ENCODE peak calls at places on chromosome 7, in seven cellular contexts. K is neural crest cell, H is dorsolateral prefrontal cortex, R is fibroblast of lung, Y is colonic mucosa, J is IMR-90, D is GM20000. M is an unnamed sample.

GRCh38 chr7:78175744-78176143 is 377.2 kb downstream of the PHTF2 start:
- DNase-seq in K (no peak), H (no peak), R (no peak), Y (no peak), J (no peak), D (no peak), M (no peak)

GRCh38 chr7:4416436-4417092 is 265.5 kb upstream of the FOXK1 start:
- DNase-seq in K (no peak), H (no peak), R (peak), Y (peak), J (no peak), D (no peak), M (no peak)

GRCh38 chr7:27863866-27864265 is 123.9 kb downstream of the TAX1BP1 start:
- DNase-seq in K (no peak), H (no peak), R (peak), Y (no peak), J (peak), D (no peak), M (no peak)

GRCh38 chr7:151537818-151538561 is 18.3 kb upstream of the RHEB start:
- DNase-seq in K (no peak), H (no peak), R (peak), Y (no peak), J (peak), D (no peak), M (no peak)

GRCh38 chr7:123669485-123669884 is 13.8 kb downstream of the LMOD2 start:
- DNase-seq in K (no peak), H (no peak), R (no peak), Y (no peak), J (no peak), D (no peak), M (no peak)

GRCh38 chr7:3265388-3265787 is 35.7 kb upstream of the SDK1 start:
- DNase-seq in K (no peak), H (no peak), R (no peak), Y (no peak), J (no peak), D (no peak), M (no peak)

GRCh38 chr7:11753441-11753840 is 78.6 kb downstream of the THSD7A start:
- DNase-seq in K (no peak), H (no peak), R (no peak), Y (no peak), J (no peak), D (no peak), M (no peak)

GRCh38 chr7:7641129-7641663 is 644 bp downstream of the UMAD1 start:
- DNase-seq in K (peak), H (no peak), R (peak), Y (peak), J (peak), D (no peak), M (no peak)

GRCh38 chr7:140455743-140456142 is 23.6 kb downstream of the MKRN1 start:
- DNase-seq in K (no peak), H (no peak), R (no peak), Y (peak), J (no peak), D (no peak), M (no peak)

GRCh38 chr7:73909051-73909941 is 48.3 kb downstream of the TMEM270 start:
- DNase-seq in K (no peak), H (peak), R (no peak), Y (no peak), J (no peak), D (no peak), M (no peak)

GRCh38 chr7:67426654-67427053 is 430.0 kb downstream of the TYW1 start:
- DNase-seq in K (no peak), H (no peak), R (no peak), Y (no peak), J (no peak), D (no peak), M (no peak)

GRCh38 chr7:98964596-98964995 is 86.3 kb downstream of the TRRAP start:
- DNase-seq in K (no peak), H (no peak), R (no peak), Y (no peak), J (no peak), D (no peak), M (no peak)

GRCh38 chr7:141053626-141054025 is 20.2 kb upstream of the TMEM178B start:
- DNase-seq in K (no peak), H (no peak), R (no peak), Y (no peak), J (no peak), D (no peak), M (no peak)

GRCh38 chr7:75979361-75980125 is 14.9 kb downstream of the TMEM120A start:
- DNase-seq in K (no peak), H (no peak), R (no peak), Y (peak), J (no peak), D (no peak), M (no peak)

GRCh38 chr7:1850111-1850975 is 180.3 kb downstream of the ELFN1 start:
- DNase-seq in K (no peak), H (no peak), R (no peak), Y (no peak), J (no peak), D (no peak), M (no peak)

GRCh38 chr7:41010967-41011366 is 691.9 kb downstream of the INHBA start:
- DNase-seq in K (no peak), H (no peak), R (no peak), Y (no peak), J (no peak), D (no peak), M (no peak)

GRCh38 chr7:2313450-2314208 is 612 bp downstream of the SNX8 start:
- DNase-seq in K (no peak), H (no peak), R (no peak), Y (peak), J (no peak), D (no peak), M (peak)

GRCh38 chr7:82445226-82445625 is 1.6 kb upstream of the CACNA2D1 start:
- DNase-seq in K (no peak), H (no peak), R (no peak), Y (no peak), J (no peak), D (no peak), M (no peak)

GRCh38 chr7:151135866-151136514 is 31.5 kb downstream of the GBX1 start:
- DNase-seq in K (no peak), H (peak), R (no peak), Y (no peak), J (no peak), D (peak), M (no peak)

GRCh38 chr7:2806571-2806970 is 37.5 kb downstream of the GNA12 start:
- DNase-seq in K (no peak), H (no peak), R (no peak), Y (no peak), J (no peak), D (no peak), M (no peak)

GRCh38 chr7:27161721-27162547 is 3.4 kb downstream of the HOXA9 start:
- DNase-seq in K (no peak), H (peak), R (no peak), Y (no peak), J (no peak), D (no peak), M (no peak)

GRCh38 chr7:119482209-119482608 is 790.8 kb upstream of the KCND2 start:
- DNase-seq in K (peak), H (no peak), R (peak), Y (no peak), J (no peak), D (peak), M (no peak)

GRCh38 chr7:98357751-98358161 is 43.1 kb downstream of the BAIAP2L1 start:
- DNase-seq in K (no peak), H (no peak), R (peak), Y (no peak), J (peak), D (no peak), M (no peak)

GRCh38 chr7:55130079-55130476 is 111.3 kb downstream of the EGFR start:
- DNase-seq in K (no peak), H (no peak), R (peak), Y (no peak), J (peak), D (no peak), M (no peak)

GRCh38 chr7:142855756-142856564 is 1.1 kb downstream of the EPHB6 start:
- DNase-seq in K (no peak), H (peak), R (peak), Y (peak), J (no peak), D (no peak), M (no peak)

GRCh38 chr7:76514926-76515325 is 4.6 kb downstream of the UPK3B start:
- DNase-seq in K (no peak), H (no peak), R (no peak), Y (peak), J (no peak), D (no peak), M (no peak)

GRCh38 chr7:28083159-28083997 is 97.2 kb downstream of the JAZF1 start:
- DNase-seq in K (no peak), H (no peak), R (peak), Y (no peak), J (peak), D (no peak), M (no peak)

GRCh38 chr7:16528520-16528919 is 1.9 kb downstream of the LRRC72 start:
- DNase-seq in K (no peak), H (no peak), R (no peak), Y (no peak), J (peak), D (no peak), M (no peak)

GRCh38 chr7:133668296-133669060 is 415.6 kb downstream of the EXOC4 start:
- DNase-seq in K (no peak), H (no peak), R (peak), Y (no peak), J (peak), D (no peak), M (no peak)

GRCh38 chr7:20306499-20306946 is 24.2 kb upstream of the ITGB8 start:
- DNase-seq in K (no peak), H (no peak), R (no peak), Y (no peak), J (no peak), D (no peak), M (no peak)

GRCh38 chr7:28685660-28686417 is 272.3 kb downstream of the TRIL start:
- DNase-seq in K (peak), H (peak), R (peak), Y (peak), J (peak), D (peak), M (peak)

GRCh38 chr7:29921404-29922010 is 68.1 kb downstream of the SCRN1 start:
- DNase-seq in K (peak), H (no peak), R (peak), Y (peak), J (peak), D (peak), M (no peak)

GRCh38 chr7:116686812-116687419 is 14.9 kb downstream of the MET start:
- DNase-seq in K (no peak), H (no peak), R (no peak), Y (peak), J (no peak), D (no peak), M (no peak)

GRCh38 chr7:34928052-34928451 is 109.2 kb downstream of the DPY19L1 start:
- DNase-seq in K (peak), H (peak), R (peak), Y (peak), J (no peak), D (no peak), M (peak)

GRCh38 chr7:105261689-105262088 is 127.0 kb downstream of the SRPK2 start:
- DNase-seq in K (no peak), H (no peak), R (peak), Y (no peak), J (peak), D (no peak), M (no peak)

GRCh38 chr7:2736411-2736914 is 48.5 kb downstream of the AMZ1 start:
- DNase-seq in K (no peak), H (no peak), R (no peak), Y (no peak), J (no peak), D (no peak), M (no peak)

GRCh38 chr7:151009340-151010001 is 14.8 kb downstream of the ATG9B start:
- DNase-seq in K (no peak), H (no peak), R (no peak), Y (no peak), J (no peak), D (no peak), M (no peak)

GRCh38 chr7:121020652-121021051 is 32.1 kb downstream of the CPED1 start:
- DNase-seq in K (no peak), H (no peak), R (peak), Y (no peak), J (peak), D (no peak), M (no peak)

GRCh38 chr7:19009241-19009935 is 108.0 kb downstream of the TWIST1 start:
- DNase-seq in K (no peak), H (no peak), R (peak), Y (no peak), J (peak), D (no peak), M (no peak)

DNA sequence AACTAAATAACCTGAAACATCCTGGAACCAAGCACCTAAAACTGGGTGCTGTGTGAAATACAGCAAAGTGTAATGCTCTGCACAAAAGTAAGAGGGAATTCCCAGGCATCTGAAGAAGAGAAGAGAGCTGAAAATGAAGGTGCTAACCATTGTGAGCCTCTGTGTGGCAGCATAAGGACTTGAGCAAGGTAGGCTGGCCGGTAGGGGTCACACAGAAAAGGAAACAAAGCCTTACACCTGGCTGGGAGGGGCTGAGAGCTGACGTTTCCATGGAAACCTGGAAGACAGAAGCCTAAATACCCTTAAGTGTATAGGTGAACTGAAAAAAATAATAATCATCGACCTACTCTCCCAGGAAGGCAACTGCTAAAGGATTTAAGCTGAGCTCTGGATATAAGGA is 48.6 kb downstream of the CUL1 start:
- DNase-seq in K (no peak), H (no peak), R (no peak), Y (no peak), J (no peak), D (no peak), M (no peak)
- TF ChIP-seq CTCF in K (no peak), H (no peak), R (no peak), Y (no peak), J (no peak), D (no peak), M (no peak)

GRCh38 chr7:129370812-129371211 is 63.4 kb upstream of the STRIP2 start:
- DNase-seq in K (no peak), H (no peak), R (peak), Y (no peak), J (peak), D (peak), M (no peak)

GRCh38 chr7:129375221-129375938 is 58.9 kb upstream of the STRIP2 start:
- DNase-seq in K (no peak), H (no peak), R (no peak), Y (no peak), J (no peak), D (no peak), M (no peak)

GRCh38 chr7:129373651-129374428 is 60.4 kb upstream of the STRIP2 start:
- DNase-seq in K (no peak), H (no peak), R (no peak), Y (no peak), J (no peak), D (no peak), M (no peak)

GRCh38 chr7:129376778-129377700 is 57.2 kb upstream of the STRIP2 start:
- DNase-seq in K (no peak), H (no peak), R (peak), Y (no peak), J (peak), D (peak), M (no peak)

DNA sequence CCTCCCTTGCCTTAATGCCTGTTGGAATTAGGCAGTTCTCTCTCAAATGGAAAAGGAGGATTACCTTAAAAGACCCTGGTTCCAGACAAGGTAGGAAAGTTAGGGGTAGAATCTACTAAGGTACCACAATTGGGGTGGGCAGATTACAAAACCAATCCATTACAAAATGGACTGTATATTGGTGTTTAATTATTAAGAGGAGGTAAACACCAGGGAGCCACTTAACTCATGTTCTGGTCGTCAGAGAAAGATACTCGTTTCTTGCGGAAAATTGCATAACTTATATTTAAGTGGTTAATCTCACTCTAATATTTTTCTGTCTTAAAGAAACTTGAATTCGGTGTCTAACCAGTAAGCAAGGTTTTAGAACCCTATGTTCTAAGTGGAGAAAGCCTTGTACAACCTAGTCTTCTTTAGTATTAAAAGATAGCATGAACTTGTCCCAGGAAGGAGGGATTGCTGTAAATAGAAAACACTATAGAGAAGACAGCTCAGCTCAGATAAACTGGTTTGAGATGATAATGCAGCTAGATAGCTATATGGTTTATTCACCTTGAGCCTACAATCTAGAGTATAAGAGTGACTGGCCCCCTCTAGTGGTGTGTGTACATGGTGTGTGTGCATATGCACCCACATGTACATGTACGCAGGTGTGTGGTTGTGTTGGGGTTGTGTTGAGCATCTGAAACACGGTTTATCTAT is 58.0 kb upstream of the STRIP2 start:
- DNase-seq in K (peak), H (no peak), R (peak), Y (peak), J (peak), D (peak), M (no peak)
- TF ChIP-seq CTCF in K (peak), H (peak), R (peak), Y (peak), J (peak), D (peak), M (no peak)

DNA sequence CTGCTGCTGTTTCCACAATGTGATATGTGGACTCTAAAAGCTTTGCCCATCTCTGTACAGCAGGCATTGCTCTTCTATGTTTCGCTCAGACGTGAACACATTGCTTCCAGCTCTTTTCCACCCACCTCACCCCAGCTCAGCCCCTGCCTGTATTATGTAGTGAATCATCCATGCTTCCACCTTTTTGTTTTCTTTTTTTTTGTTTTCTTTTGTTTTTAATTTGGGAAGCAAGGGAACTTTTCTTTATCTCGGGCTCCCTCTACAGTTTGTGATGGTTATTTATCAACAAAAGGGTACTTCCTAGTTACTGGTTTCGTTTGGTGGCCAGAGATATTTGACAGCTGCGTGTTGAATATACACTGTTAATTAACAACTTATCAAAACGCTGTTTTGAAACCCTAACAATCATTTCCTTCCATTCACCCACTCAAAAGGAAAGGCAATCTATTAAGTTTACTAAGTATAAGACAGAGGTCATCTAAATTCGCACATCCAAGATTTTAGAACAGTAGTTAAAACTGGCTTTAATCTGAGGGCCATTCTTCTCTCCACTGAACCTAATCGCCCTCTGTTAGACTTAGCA is 127.9 kb upstream of the STK17A start:
- DNase-seq in K (no peak), H (no peak), R (peak), Y (no peak), J (peak), D (peak), M (no peak)
- TF ChIP-seq CTCF in K (peak), H (peak), R (peak), Y (no peak), J (peak), D (peak), M (peak)

DNA sequence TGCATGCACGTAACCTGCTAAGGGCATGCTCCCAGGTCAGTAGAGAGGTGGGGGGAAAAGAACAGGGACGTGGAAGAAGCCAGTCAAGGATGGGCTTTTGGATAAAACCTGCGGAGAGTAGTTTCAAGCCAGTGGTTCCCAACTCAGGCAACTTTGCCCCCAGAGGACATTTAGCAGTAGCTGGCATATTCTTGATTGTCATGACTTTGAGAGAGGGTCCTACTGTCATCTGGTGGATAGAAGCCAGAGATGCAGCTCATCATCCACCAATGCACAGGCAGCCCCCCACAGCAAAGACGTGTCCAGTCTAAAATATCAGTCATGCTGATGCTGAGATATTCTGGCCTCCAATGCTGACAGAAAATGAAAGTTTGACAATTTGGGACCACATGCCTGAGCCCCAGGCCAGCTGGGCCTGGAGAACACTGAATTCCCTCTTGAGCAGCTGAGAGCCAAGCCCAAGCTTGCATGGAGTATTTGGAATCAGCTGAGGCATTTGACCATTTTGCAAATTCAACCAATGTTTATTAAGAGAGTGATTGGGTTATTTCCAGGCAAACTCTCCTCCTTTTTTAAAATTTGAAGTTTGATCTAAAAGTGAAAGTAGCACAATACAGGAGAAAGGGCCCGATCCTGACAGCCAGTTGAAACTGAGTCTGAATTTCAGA is 110.0 kb upstream of the C7orf33 start:
- DNase-seq in K (no peak), H (no peak), R (no peak), Y (no peak), J (no peak), D (no peak), M (no peak)
- TF ChIP-seq CTCF in K (no peak), H (no peak), R (no peak), Y (no peak), J (no peak), D (no peak), M (no peak)